ENCODE peak calls at places on chromosomes 6 and 20, in four cellular contexts. J, M, I and F are unnamed samples.

GRCh38 chr6:109834131-109834530 is 143.0 kb downstream of the FIG4 start:
- DNase-seq in J (no peak), M (no peak), I (no peak), F (no peak)

GRCh38 chr20:59776626-59777320 is 156.7 kb downstream of the SYCP2 start:
- DNase-seq in J (no peak), M (no peak), I (peak), F (no peak)

GRCh38 chr6:158344534-158344933 is 32.3 kb downstream of the TULP4 start:
- DNase-seq in J (no peak), M (no peak), I (no peak), F (no peak)

GRCh38 chr20:20364747-20365558 is 3.0 kb upstream of the INSM1 start:
- DNase-seq in J (no peak), M (no peak), I (no peak), F (no peak)

GRCh38 chr6:81843302-81843701 is 90.8 kb upstream of the TENT5A start:
- DNase-seq in J (no peak), M (no peak), I (no peak), F (no peak)

GRCh38 chr6:6320901-6321300 is 439 bp upstream of the F13A1 start:
- DNase-seq in J (no peak), M (no peak), I (no peak), F (no peak)

GRCh38 chr6:33868143-33868542 is 64.3 kb upstream of the MLN start:
- DNase-seq in J (no peak), M (no peak), I (no peak), F (no peak)

GRCh38 chr20:52200870-52201269 is 9.3 kb upstream of the ZFP64 start:
- DNase-seq in J (no peak), M (no peak), I (no peak), F (no peak)

GRCh38 chr20:44010162-44010704 is 95.6 kb downstream of the TOX2 start:
- DNase-seq in J (no peak), M (no peak), I (no peak), F (no peak)

GRCh38 chr6:158668707-158669103 is 18.9 kb downstream of the SYTL3 start:
- DNase-seq in J (no peak), M (no peak), I (no peak), F (no peak)

GRCh38 chr6:119157495-119157827 is 79.0 kb upstream of the FAM184A start:
- DNase-seq in J (no peak), M (no peak), I (no peak), F (no peak)

GRCh38 chr6:126016591-126016990 is 30.3 kb downstream of the TRMT11 start:
- DNase-seq in J (no peak), M (no peak), I (no peak), F (no peak)

GRCh38 chr6:102798631-102799030 is 1405.1 kb downstream of the GRIK2 start:
- DNase-seq in J (no peak), M (peak), I (no peak), F (no peak)

GRCh38 chr20:51500311-51500710 is 42.2 kb downstream of the NFATC2 start:
- DNase-seq in J (no peak), M (no peak), I (no peak), F (no peak)

GRCh38 chr6:125188594-125189203 is 35.1 kb downstream of the TPD52L1 start:
- DNase-seq in J (no peak), M (no peak), I (no peak), F (no peak)

GRCh38 chr20:7748624-7749023 is 191.6 kb downstream of the HAO1 start:
- DNase-seq in J (no peak), M (no peak), I (no peak), F (no peak)

GRCh38 chr6:125665415-125665814 is 84.0 kb upstream of the HEY2 start:
- DNase-seq in J (no peak), M (no peak), I (no peak), F (no peak)

GRCh38 chr6:143119260-143119659 is 58.6 kb downstream of the AIG1 start:
- DNase-seq in J (no peak), M (no peak), I (no peak), F (no peak)

GRCh38 chr6:53975966-53976610 is 135.2 kb upstream of the MLIP start:
- DNase-seq in J (no peak), M (no peak), I (no peak), F (no peak)

GRCh38 chr20:49646126-49646525 is 67.6 kb downstream of the B4GALT5 start:
- DNase-seq in J (peak), M (no peak), I (no peak), F (no peak)

GRCh38 chr6:15534970-15535369 is 127.9 kb downstream of the DTNBP1 start:
- DNase-seq in J (no peak), M (no peak), I (no peak), F (no peak)

GRCh38 chr6:43257746-43258145 is 14.5 kb downstream of the TTBK1 start:
- DNase-seq in J (no peak), M (no peak), I (no peak), F (no peak)

GRCh38 chr6:2503816-2504494 is 246.8 kb downstream of the MYLK4 start:
- DNase-seq in J (no peak), M (no peak), I (no peak), F (no peak)

GRCh38 chr6:33250731-33251130 is 20.9 kb downstream of the VPS52 start:
- DNase-seq in J (no peak), M (no peak), I (peak), F (no peak)

GRCh38 chr20:3135507-3136070 is 24.1 kb downstream of the FASTKD5 start:
- DNase-seq in J (peak), M (no peak), I (no peak), F (no peak)

GRCh38 chr20:45325367-45325766 is 17.3 kb upstream of the MATN4 start:
- DNase-seq in J (no peak), M (no peak), I (no peak), F (no peak)

GRCh38 chr6:117840541-117840983 is 66.5 kb upstream of the SLC35F1 start:
- DNase-seq in J (peak), M (peak), I (no peak), F (no peak)

GRCh38 chr20:38617011-38617829 is 15.6 kb downstream of the ARHGAP40 start:
- DNase-seq in J (peak), M (no peak), I (no peak), F (no peak)

GRCh38 chr6:132789398-132789780 is 9.0 kb downstream of the SLC18B1 start:
- DNase-seq in J (no peak), M (no peak), I (no peak), F (no peak)

GRCh38 chr20:13492001-13492480 is 146.7 kb downstream of the TASP1 start:
- DNase-seq in J (peak), M (peak), I (no peak), F (no peak)

GRCh38 chr20:61502433-61502832 is 250.4 kb downstream of the CDH4 start:
- DNase-seq in J (no peak), M (no peak), I (no peak), F (no peak)

GRCh38 chr6:13538084-13538483 is 36.3 kb upstream of the SIRT5 start:
- DNase-seq in J (peak), M (no peak), I (no peak), F (no peak)

GRCh38 chr6:149560736-149561135 is 5.4 kb upstream of the GINM1 start:
- DNase-seq in J (no peak), M (peak), I (no peak), F (no peak)
- TF ChIP-seq CTCF in J (peak), M (peak), I (peak), F (no peak)

GRCh38 chr6:30676660-30677270 is 4.0 kb upstream of the DHX16 start:
- DNase-seq in J (no peak), M (no peak), I (peak), F (no peak)

GRCh38 chr6:30672445-30673253 is at the start of gene DHX16:
- DNase-seq in J (peak), M (peak), I (peak), F (peak)

GRCh38 chr6:30664994-30665767 is 7.6 kb downstream of the DHX16 start:
- DNase-seq in J (no peak), M (no peak), I (no peak), F (no peak)

DNA sequence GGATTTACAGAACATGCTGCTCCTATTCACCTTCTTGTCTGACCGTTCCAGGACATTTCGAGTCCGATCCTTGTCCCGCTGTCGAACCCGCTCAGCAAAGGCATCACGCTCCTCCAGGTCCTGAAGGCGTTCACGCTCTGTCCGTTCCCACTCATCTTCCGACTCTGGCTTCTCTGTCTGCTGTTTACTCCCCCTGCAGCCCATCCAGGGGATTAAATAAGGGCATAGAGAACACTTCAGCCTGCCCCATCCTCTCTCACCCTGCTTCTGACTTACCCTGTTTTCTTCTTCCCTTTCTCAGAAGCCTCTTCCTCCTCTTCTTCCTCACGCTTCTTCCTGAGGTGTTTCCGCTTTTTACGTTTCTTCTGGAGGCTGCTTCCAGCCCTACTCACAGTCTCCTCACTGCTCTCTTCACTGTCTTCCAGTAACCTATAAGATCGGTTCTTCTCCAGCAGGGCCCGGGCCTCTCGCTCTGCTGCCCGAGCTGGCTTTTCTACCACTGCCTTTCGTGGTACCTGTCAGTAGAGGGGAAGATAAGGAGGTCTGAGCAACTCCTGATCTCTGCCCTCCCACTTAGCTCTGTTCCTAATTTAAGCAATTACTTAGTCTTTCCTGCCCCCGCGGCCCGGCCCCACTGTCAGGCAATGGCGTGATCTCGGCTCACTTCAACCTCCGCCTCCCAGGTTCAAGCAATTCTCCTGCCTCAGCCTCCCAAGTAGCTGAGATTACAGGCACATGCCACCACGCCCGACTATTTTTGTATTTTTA is 1.9 kb downstream of the DHX16 start:
- DNase-seq in J (no peak), M (peak), I (no peak), F (no peak)
- TF ChIP-seq CTCF in J (peak), M (peak), I (no peak), F (no peak)

GRCh38 chr6:45423111-45423900 is 45.6 kb upstream of the SUPT3H start:
- DNase-seq in J (no peak), M (peak), I (peak), F (peak)

GRCh38 chr6:45420909-45421699 is 43.4 kb upstream of the SUPT3H start:
- DNase-seq in J (no peak), M (no peak), I (no peak), F (no peak)

GRCh38 chr6:45420083-45420908 is 42.6 kb upstream of the SUPT3H start:
- DNase-seq in J (peak), M (peak), I (no peak), F (peak)

GRCh38 chr6:45422541-45423110 is 44.9 kb upstream of the SUPT3H start:
- DNase-seq in J (peak), M (peak), I (peak), F (peak)

DNA sequence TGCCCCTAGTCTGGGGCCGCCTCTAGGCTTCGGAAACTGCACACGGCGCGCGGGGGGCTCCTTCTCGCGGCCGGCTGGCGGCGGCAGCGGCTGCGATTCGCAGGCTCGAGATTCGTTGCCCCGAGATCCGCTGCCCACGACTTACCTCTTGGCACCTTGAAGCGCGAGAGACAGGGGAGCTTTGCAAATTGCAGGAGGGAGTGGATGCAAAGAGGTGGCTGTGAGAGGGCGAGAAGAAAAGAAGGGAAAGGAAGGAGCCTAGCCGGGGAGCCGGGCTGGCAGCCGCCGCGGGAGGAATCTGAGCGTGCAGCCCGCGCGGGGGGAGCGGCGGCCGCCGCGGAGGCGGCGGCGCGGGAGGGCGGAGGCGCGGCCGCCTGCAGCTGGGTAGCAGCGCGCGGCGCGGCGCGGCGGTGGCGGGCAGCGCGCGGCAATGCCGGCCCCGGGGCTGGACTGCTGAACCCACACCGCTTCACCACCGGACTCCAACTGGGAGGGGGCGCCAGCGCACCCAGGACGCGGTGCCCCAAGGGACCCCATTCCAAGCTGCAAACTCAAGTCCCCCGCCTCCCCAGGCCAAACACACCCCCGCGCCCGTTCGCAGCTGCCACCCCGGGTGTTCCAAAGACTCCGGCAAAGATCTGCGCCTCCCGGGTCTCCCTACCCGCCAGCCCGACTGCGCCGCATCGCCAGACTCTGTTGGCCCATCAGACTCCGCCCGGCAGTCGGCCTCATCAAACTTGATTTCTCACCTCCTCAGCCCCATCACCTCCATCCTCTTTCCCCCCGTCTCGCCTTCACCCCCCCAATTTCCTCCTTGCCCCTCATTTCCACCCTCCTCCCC is 44.2 kb upstream of the SUPT3H start:
- DNase-seq in J (peak), M (peak), I (peak), F (peak)
- TF ChIP-seq CTCF in J (peak), M (no peak), I (no peak), F (no peak)

DNA sequence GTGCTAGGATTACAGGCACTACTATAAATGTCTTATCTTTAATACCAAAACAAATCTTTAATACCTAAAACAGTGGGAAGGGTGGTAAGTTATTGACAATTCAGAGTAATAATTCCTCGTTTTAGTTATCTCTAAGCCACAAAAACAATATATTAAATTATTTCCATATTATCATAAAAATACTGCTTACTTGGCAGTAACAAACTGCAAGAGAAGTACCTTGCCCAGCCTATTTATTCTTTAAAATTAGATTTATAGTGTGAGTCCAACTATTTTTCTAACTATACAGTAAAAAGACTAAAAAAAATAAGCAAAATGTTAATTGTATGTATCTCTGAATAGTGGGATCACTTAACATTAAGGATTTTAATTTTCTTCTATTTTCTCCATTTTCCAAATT is 123.2 kb downstream of the HACE1 start:
- DNase-seq in J (no peak), M (no peak), I (no peak), F (no peak)
- TF ChIP-seq CTCF in J (no peak), M (no peak), I (no peak), F (no peak)